ENCODE peak calls at places on chromosome 19, in nine cellular contexts. K, V, M, S, Q, R, H, C and W are unnamed samples.

GRCh38 chr19:1122972-1123363 is 19.2 kb downstream of the GPX4 start:
- DNase-seq in K (no peak), V (peak), M (peak), S (peak), Q (no peak), R (no peak), H (peak), C (peak), W (peak)

GRCh38 chr19:50377051-50377441 is 789 bp downstream of the NR1H2 start:
- DNase-seq in K (no peak), V (peak), M (no peak), S (peak), Q (no peak), R (no peak), H (no peak), C (peak), W (peak)

GRCh38 chr19:41595258-41595889 is 19.4 kb downstream of the CEACAM21 start:
- DNase-seq in K (peak), V (peak), M (peak), S (peak), Q (no peak), R (peak), H (peak), C (peak), W (peak)

GRCh38 chr19:45584332-45585157 is at the start of gene OPA3:
- DNase-seq in K (peak), V (peak), M (peak), S (peak), Q (peak), R (peak), H (peak), C (peak), W (peak)

GRCh38 chr19:2603320-2603719 is 99.2 kb downstream of the GNG7 start:
- DNase-seq in K (no peak), V (no peak), M (no peak), S (no peak), Q (no peak), R (no peak), H (no peak), C (peak), W (no peak)

GRCh38 chr19:49160450-49161189 is 3.0 kb downstream of the TRPM4 start:
- DNase-seq in K (no peak), V (no peak), M (peak), S (no peak), Q (no peak), R (no peak), H (no peak), C (no peak), W (no peak)

GRCh38 chr19:30123109-30123508 is 181.1 kb downstream of the URI1 start:
- DNase-seq in K (no peak), V (no peak), M (no peak), S (no peak), Q (no peak), R (no peak), H (no peak), C (no peak), W (no peak)

GRCh38 chr19:41114132-41114531 is at the start of gene CYP2F1:
- DNase-seq in K (no peak), V (no peak), M (no peak), S (no peak), Q (no peak), R (no peak), H (no peak), C (no peak), W (no peak)

GRCh38 chr19:3656747-3657394 is 30.3 kb upstream of the CACTIN start:
- DNase-seq in K (no peak), V (no peak), M (no peak), S (peak), Q (no peak), R (no peak), H (no peak), C (no peak), W (no peak)

GRCh38 chr19:11971045-11971444 is 6.2 kb downstream of the ZNF763 start:
- DNase-seq in K (no peak), V (no peak), M (no peak), S (no peak), Q (no peak), R (no peak), H (no peak), C (no peak), W (no peak)

GRCh38 chr19:10888421-10888866 is 17.1 kb downstream of the CARM1 start:
- DNase-seq in K (no peak), V (no peak), M (peak), S (no peak), Q (no peak), R (no peak), H (no peak), C (no peak), W (no peak)

GRCh38 chr19:45070861-45071544 is 5.3 kb downstream of the ZNF296 start:
- DNase-seq in K (no peak), V (no peak), M (no peak), S (no peak), Q (no peak), R (no peak), H (no peak), C (no peak), W (no peak)

GRCh38 chr19:14502334-14503092 is 6.6 kb upstream of the GIPC1 start:
- DNase-seq in K (no peak), V (no peak), M (no peak), S (peak), Q (no peak), R (no peak), H (no peak), C (peak), W (no peak)